ENCODE peak calls at places on chromosomes 5 and 9, in ten cellular contexts. U is AG04450; B is naive thymus-derived CD4-positive, alpha-beta T cell; D is body of pancreas; W is adipocyte; J is fibroblast of lung; K is mammary epithelial cell; N is lower lobe of right lung; H is neural progenitor cell; Y is aorta. R is an unnamed sample. For H3K27me3, the result is how much of the 10 kb centered on the place peaks cover.

GRCh38 chr5:34516686-34517085 is 139.4 kb upstream of the RAI14 start:
- DNase-seq in Y (no peak), B (no peak), N (no peak), U (no peak), H (no peak), D (no peak), W (no peak), J (peak), K (no peak), R (no peak)

GRCh38 chr9:128116104-128117083 is 11.1 kb downstream of the PTGES2 start:
- DNase-seq in Y (peak), W (no peak), D (no peak), U (no peak), B (no peak), K (no peak), N (peak), J (no peak), H (no peak), R (no peak)

GRCh38 chr5:78245126-78245525 is 49.4 kb downstream of the AP3B1 start:
- DNase-seq in J (no peak), U (no peak), D (no peak), Y (no peak), W (no peak), H (peak), K (no peak), B (no peak), N (no peak), R (no peak)

GRCh38 chr9:13690595-13690994 is 411.1 kb upstream of the MPDZ start:
- DNase-seq in W (no peak), Y (no peak), H (no peak), N (no peak), K (peak), U (no peak), D (no peak), B (no peak), J (peak), R (no peak)

GRCh38 chr5:138371454-138371853 is 19.0 kb downstream of the KDM3B start:
- DNase-seq in H (no peak), Y (no peak), U (no peak), J (no peak), D (no peak), K (no peak), B (no peak), N (no peak), W (no peak), R (no peak)

GRCh38 chr9:92654481-92655301 is 15.2 kb downstream of the IPPK start:
- DNase-seq in Y (peak), N (peak), W (no peak), D (no peak), H (no peak), U (no peak), K (peak), B (no peak), J (no peak), R (no peak)

GRCh38 chr9:73951147-73951546 is 546.0 kb upstream of the RORB start:
- DNase-seq in Y (no peak), W (no peak), D (no peak), K (no peak), H (no peak), J (no peak), U (no peak), B (no peak), N (no peak), R (no peak)

GRCh38 chr5:171806976-171807823 is 21.6 kb downstream of the SMIM23 start:
- DNase-seq in J (peak), W (peak), H (peak), D (no peak), K (peak), Y (no peak), B (no peak), U (no peak), N (no peak), R (no peak)

GRCh38 chr9:19133549-19134345 is 6.5 kb upstream of the PLIN2 start:
- DNase-seq in U (no peak), H (no peak), B (no peak), Y (no peak), N (no peak), J (no peak), D (no peak), K (no peak), W (no peak), R (no peak)

GRCh38 chr5:124630767-124631704 is 115.4 kb downstream of the ZNF608 start:
- DNase-seq in J (peak), Y (no peak), H (no peak), U (no peak), K (no peak), D (no peak), N (no peak), W (no peak), B (no peak), R (no peak)

GRCh38 chr5:73115399-73116051 is 4.8 kb upstream of the TMEM171 start:
- DNase-seq in J (peak), D (no peak), K (peak), N (no peak), Y (no peak), U (peak), W (peak), H (no peak), B (no peak), R (no peak)

GRCh38 chr5:150780180-150780692 is 1.7 kb downstream of the SMIM3 start:
- DNase-seq in U (no peak), N (no peak), K (peak), J (peak), W (peak), H (no peak), D (peak), B (no peak), Y (no peak), R (no peak)

GRCh38 chr9:115289757-115290208 is 171.8 kb upstream of the TNC start:
- DNase-seq in B (no peak), W (no peak), N (no peak), Y (no peak), K (no peak), U (peak), D (no peak), J (peak), H (no peak), R (no peak)

GRCh38 chr9:22084336-22085035 is 75.4 kb upstream of the CDKN2B start:
- DNase-seq in K (peak), U (peak), D (no peak), H (no peak), N (no peak), B (no peak), J (peak), W (peak), Y (no peak), R (no peak)

GRCh38 chr5:87300744-87301143 is 33.1 kb downstream of the RASA1 start:
- DNase-seq in U (peak), W (peak), N (no peak), J (peak), D (no peak), B (no peak), H (no peak), K (peak), Y (no peak), R (no peak)

GRCh38 chr5:8829322-8830029 is 716.4 kb downstream of the SEMA5A start:
- DNase-seq in K (peak), B (no peak), N (no peak), J (peak), W (peak), H (no peak), U (peak), Y (no peak), D (no peak), R (no peak)

GRCh38 chr5:140345919-140346347 is 470 bp downstream of the HBEGF start:
- DNase-seq in K (peak), N (peak), D (peak), Y (peak), B (no peak), U (no peak), H (peak), W (peak), J (peak), R (peak)

GRCh38 chr5:139808481-139809330 is 13.1 kb downstream of the PSD2 start:
- DNase-seq in B (peak), H (peak), K (no peak), U (no peak), Y (peak), D (no peak), J (peak), N (peak), W (peak), R (no peak)

GRCh38 chr9:71911061-71911907 is at the start of the genes ABHD17B and C9orf85:
- DNase-seq in H (peak), J (peak), U (peak), D (peak), N (peak), Y (peak), K (peak), W (peak), B (peak), R (peak)

GRCh38 chr5:31378838-31379237 is 153.1 kb downstream of the DROSHA start:
- DNase-seq in U (no peak), B (no peak), H (no peak), N (no peak), D (no peak), W (peak), J (no peak), Y (no peak), K (no peak), R (no peak)

GRCh38 chr5:74648835-74649286 is 8.3 kb upstream of the ENC1 start:
- DNase-seq in J (peak), U (no peak), W (peak), H (peak), D (peak), Y (no peak), B (peak), N (no peak), K (no peak), R (peak)

GRCh38 chr5:93600409-93601052 is 17.5 kb downstream of the NR2F1 start:
- DNase-seq in K (no peak), H (peak), U (no peak), D (no peak), J (peak), Y (no peak), N (no peak), B (no peak), W (no peak), R (peak)

GRCh38 chr5:14444988-14445387 is 136.6 kb upstream of the OTULINL start:
- DNase-seq in J (peak), K (peak), U (no peak), N (no peak), B (no peak), Y (no peak), D (no peak), W (peak), H (no peak), R (no peak)

GRCh38 chr9:36346578-36346977 is 53.5 kb downstream of the RNF38 start:
- DNase-seq in U (no peak), Y (no peak), H (no peak), D (no peak), W (no peak), K (no peak), N (no peak), B (no peak), J (no peak), R (no peak)

GRCh38 chr5:177603631-177604030 is 3.7 kb downstream of the B4GALT7 start:
- DNase-seq in B (no peak), K (no peak), Y (no peak), W (no peak), U (no peak), J (no peak), H (no peak), N (no peak), D (no peak), R (no peak)

GRCh38 chr5:9716838-9717281 is 86.7 kb upstream of the TAS2R1 start:
- DNase-seq in B (no peak), Y (no peak), J (peak), H (no peak), N (no peak), U (peak), K (peak), W (peak), D (no peak), R (no peak)

GRCh38 chr9:31137151-31137849 is 1247.1 kb upstream of the ACO1 start:
- DNase-seq in H (no peak), J (peak), N (no peak), B (no peak), D (no peak), W (peak), K (peak), Y (no peak), U (peak), R (no peak)

GRCh38 chr9:106874031-106874430 is 11.1 kb downstream of the ZNF462 start:
- DNase-seq in H (no peak), B (no peak), U (no peak), K (no peak), J (no peak), Y (no peak), N (no peak), W (no peak), D (no peak), R (no peak)

GRCh38 chr9:91905958-91906585 is 44.0 kb downstream of the ROR2 start:
- DNase-seq in N (peak), K (no peak), J (no peak), Y (no peak), H (no peak), W (no peak), B (peak), U (no peak), D (no peak), R (peak)

GRCh38 chr9:116087246-116087645 is 66.3 kb upstream of the PAPPA start:
- DNase-seq in K (peak), J (peak), Y (no peak), B (no peak), D (peak), N (peak), U (peak), W (peak), H (peak), R (no peak)

GRCh38 chr9:132486706-132487350 is 76.8 kb downstream of the CFAP77 start:
- DNase-seq in K (no peak), U (no peak), J (no peak), Y (no peak), H (no peak), N (no peak), W (no peak), D (no peak), B (no peak), R (peak)

DNA sequence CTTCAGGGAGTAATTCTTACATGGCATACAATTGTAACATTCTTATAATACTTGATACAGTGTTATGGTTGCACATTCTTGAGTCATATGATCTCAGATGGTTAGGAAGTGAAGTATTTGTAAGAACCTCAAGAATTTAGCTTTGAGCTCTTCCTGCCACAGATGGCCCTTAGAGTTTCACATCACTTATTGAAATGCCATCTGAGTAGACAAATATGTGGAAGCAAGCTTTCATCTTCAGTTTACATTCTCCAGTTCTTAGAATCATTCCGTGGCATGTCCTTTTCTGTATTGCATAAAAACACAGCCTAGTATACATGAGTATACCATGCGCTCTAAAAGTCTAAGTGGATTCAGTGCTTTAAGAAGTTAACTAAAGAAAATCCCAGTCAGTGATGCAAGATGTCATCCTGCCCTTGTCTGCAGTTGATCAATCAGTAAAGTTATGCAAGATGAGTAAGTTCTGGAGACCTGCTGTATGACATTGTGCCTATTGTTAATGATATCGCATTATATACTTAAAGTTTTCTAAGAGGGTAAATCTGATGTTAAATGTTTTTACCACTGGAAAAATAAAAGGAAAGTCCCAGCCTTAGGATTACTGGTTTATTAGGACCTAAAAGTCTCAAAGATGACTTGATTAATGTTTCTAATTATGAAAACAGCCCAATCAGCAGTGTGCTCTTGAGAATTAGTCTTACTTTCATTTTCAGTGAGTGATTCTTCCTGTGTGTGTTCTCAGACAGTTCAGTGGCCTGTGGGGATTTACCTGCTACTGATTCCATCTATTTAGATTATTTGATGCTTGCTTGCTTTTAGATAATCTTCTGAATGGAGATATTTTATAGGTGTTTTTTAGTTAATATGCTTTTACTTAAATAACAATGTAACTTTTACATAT is 29.4 kb downstream of the RHOBTB3 start:
- DNase-seq in Y (no peak), K (peak), D (no peak), J (peak), U (peak), B (peak), N (no peak), W (peak), H (no peak), R (no peak)
- H3K4me3 ChIP-seq in Y (no peak), K (peak), D (no peak), J (peak), U (peak), B (peak), N (peak), W (peak), H (no peak), R (no peak)

GRCh38 chr5:88692979-88693932 is 189.7 kb downstream of the MEF2C start:
- DNase-seq in J (no peak), Y (peak), W (no peak), U (no peak), K (no peak), H (no peak), N (no peak), D (no peak), B (no peak), R (no peak)
- H3K27me3 ChIP-seq in J (half or more), Y (under half), W (half or more), U (half or more), K (half or more), H (half or more), N (half or more), D (half or more), B (half or more), R (under half)

DNA sequence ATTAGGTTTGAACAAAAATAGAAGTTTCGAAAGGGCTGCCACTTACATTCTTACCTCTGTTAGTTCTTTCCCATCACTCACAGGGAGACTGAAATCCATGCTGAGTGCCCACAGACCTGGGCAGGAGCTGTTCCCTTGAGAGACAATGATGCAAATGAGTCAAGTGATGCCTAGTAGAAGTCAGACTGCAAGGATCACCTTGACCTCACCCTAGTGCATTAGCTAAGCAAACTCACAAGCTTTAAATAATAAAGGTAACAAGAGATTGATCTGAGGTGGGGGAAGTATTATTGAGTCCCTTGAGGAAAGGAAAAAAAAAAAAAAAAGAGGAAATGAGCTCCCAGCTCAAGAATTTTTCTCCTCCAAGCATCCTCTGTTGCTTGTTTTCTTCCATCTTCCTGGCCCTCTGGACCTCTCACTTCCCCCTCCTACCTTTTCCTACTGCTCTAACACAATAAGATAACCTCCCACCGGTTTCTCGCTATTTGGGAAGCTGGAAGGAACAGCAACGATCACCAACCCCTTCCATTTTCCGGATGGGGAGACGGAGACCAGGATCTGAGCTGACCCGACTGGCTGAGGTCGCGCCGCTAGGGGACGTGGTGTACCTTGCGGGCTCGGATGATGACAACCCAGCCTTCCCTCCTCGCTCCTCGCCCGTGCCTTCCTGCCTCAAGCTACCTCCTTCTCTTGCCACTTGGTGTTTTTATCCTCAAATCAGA is 2.0 kb downstream of the LPAR1 start:
- DNase-seq in K (peak), J (peak), Y (peak), U (no peak), H (peak), W (peak), B (no peak), N (peak), D (peak), R (peak)
- H3K4me3 ChIP-seq in K (peak), J (peak), Y (peak), U (peak), H (peak), W (peak), B (no peak), N (peak), D (no peak), R (no peak)

GRCh38 chr9:14913366-14913765 is 3.1 kb upstream of the FREM1 start:
- DNase-seq in B (no peak), H (no peak), D (no peak), U (no peak), N (no peak), W (no peak), K (no peak), Y (no peak), J (no peak), R (no peak)

GRCh38 chr9:14909631-14910177 is 524 bp downstream of the FREM1 start:
- DNase-seq in N (no peak), J (no peak), B (no peak), U (no peak), K (no peak), Y (no peak), H (no peak), W (no peak), D (no peak), R (no peak)

GRCh38 chr9:14910178-14910805 is at the start of gene FREM1:
- DNase-seq in Y (peak), J (peak), K (no peak), D (peak), W (peak), U (no peak), B (no peak), N (no peak), H (peak), R (no peak)

GRCh38 chr9:14911046-14911445 is 818 bp upstream of the FREM1 start:
- DNase-seq in J (no peak), W (no peak), N (no peak), U (no peak), H (no peak), K (no peak), D (no peak), B (no peak), Y (no peak), R (no peak)

DNA sequence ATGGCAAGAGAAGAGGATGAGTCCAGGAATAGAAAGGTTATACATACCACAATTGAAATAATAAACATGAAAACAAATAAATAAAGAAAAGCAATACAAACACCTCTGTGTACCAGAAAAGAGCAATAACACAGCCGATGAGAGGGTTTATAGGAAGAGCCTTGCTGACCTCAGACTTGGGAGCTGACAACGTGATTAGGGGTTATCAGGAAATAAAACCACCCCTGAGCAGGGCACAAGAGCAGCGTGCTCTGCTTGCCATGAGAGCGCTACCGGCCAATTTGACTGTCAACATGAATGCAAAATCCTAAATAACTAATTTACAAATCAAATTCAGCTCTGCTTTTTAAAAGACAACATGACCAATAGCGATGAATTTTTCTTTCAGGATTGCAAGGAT is 2.6 kb upstream of the FREM1 start:
- DNase-seq in J (no peak), Y (no peak), B (no peak), W (no peak), U (no peak), N (no peak), D (no peak), H (no peak), K (no peak), R (no peak)
- H3K27me3 ChIP-seq in J (under half), Y (under half), B (under half), W (under half), U (under half), N (under half), D (under half), H (under half), K (under half), R (under half)

GRCh38 chr9:95503369-95503768 is 13.4 kb downstream of the PTCH1 start:
- DNase-seq in D (no peak), B (no peak), U (no peak), K (no peak), J (no peak), W (no peak), H (no peak), Y (no peak), N (no peak), R (no peak)

GRCh38 chr9:95505676-95506437 is 10.9 kb downstream of the PTCH1 start:
- DNase-seq in B (no peak), H (peak), J (peak), K (peak), D (peak), W (peak), U (no peak), N (no peak), Y (peak), R (peak)

GRCh38 chr9:95506438-95506691 is 10.4 kb downstream of the PTCH1 start:
- DNase-seq in U (no peak), K (peak), J (peak), B (peak), H (no peak), D (peak), W (peak), Y (peak), N (no peak), R (peak)

GRCh38 chr9:95505072-95505471 is 11.7 kb downstream of the PTCH1 start:
- DNase-seq in B (no peak), U (no peak), H (peak), N (no peak), Y (no peak), D (no peak), K (no peak), J (no peak), W (no peak), R (peak)

GRCh38 chr9:95504053-95504963 is 12.5 kb downstream of the PTCH1 start:
- DNase-seq in B (no peak), Y (no peak), J (peak), N (no peak), H (peak), D (peak), K (peak), W (peak), U (no peak), R (peak)
- H3K4me3 ChIP-seq in B (no peak), Y (no peak), J (peak), N (peak), H (peak), D (no peak), K (no peak), W (peak), U (peak), R (peak)